ENCODE peak calls at places on chromosome 18, in nine cellular contexts. P is erythroblast, G is lower leg skin, Y is IMR-90, I is ovary, B is GM12878, D is H54, J is heart left ventricle, U is esophagus squamous epithelium. X is an unnamed sample.

GRCh38 chr18:74800098-74800497 is 202.4 kb downstream of the ZNF407 start:
- DNase-seq in P (no peak), G (no peak), Y (no peak), I (no peak), B (no peak), D (no peak), J (no peak), U (no peak), X (no peak)

GRCh38 chr18:22214731-22215528 is 45.5 kb downstream of the GATA6 start:
- DNase-seq in P (no peak), G (no peak), Y (peak; percentile 57), I (no peak), B (no peak), D (peak; percentile 9), J (no peak), U (no peak), X (no peak)

GRCh38 chr18:26549486-26550435 is 1.4 kb upstream of the KCTD1 start:
- DNase-seq in P (peak; percentile 33), G (peak; percentile 24), Y (peak; percentile 38), I (peak; percentile 80), B (no peak), D (peak; percentile 73), J (peak; percentile 78), U (no peak), X (peak; percentile 64)

GRCh38 chr18:76546282-76546572 is 51.2 kb upstream of the ZNF516 start:
- DNase-seq in P (no peak), G (no peak), Y (no peak), I (no peak), B (no peak), D (no peak), J (no peak), U (no peak), X (no peak)

GRCh38 chr18:8117008-8117376 is 492.2 kb upstream of the RAB12 start:
- DNase-seq in P (no peak), G (no peak), Y (peak; percentile 51), I (no peak), B (no peak), D (no peak), J (no peak), U (no peak), X (no peak)

GRCh38 chr18:62245699-62246098 is 58.6 kb downstream of the RELCH start:
- DNase-seq in P (no peak), G (no peak), Y (no peak), I (no peak), B (no peak), D (no peak), J (no peak), U (no peak), X (no peak)

GRCh38 chr18:71998547-71998946 is 545.6 kb downstream of the CBLN2 start:
- DNase-seq in P (no peak), G (no peak), Y (no peak), I (no peak), B (no peak), D (no peak), J (no peak), U (no peak), X (peak; percentile 21)

GRCh38 chr18:26656944-26657536 is 108.7 kb upstream of the KCTD1 start:
- DNase-seq in P (peak; percentile 15), G (peak; percentile 43), Y (peak; percentile 36), I (peak; percentile 88), B (no peak), D (peak; percentile 27), J (peak; percentile 91), U (no peak), X (peak; percentile 88)

GRCh38 chr18:59357928-59358327 is 1.1 kb downstream of the LMAN1 start:
- DNase-seq in P (peak; percentile 92), G (no peak), Y (peak; percentile 92), I (no peak), B (no peak), D (peak; percentile 6), J (no peak), U (no peak), X (no peak)

GRCh38 chr18:69622961-69623360 is 222.3 kb downstream of the DOK6 start:
- DNase-seq in P (no peak), G (no peak), Y (no peak), I (no peak), B (no peak), D (no peak), J (no peak), U (no peak), X (no peak)

GRCh38 chr18:10035306-10035991 is 121.6 kb downstream of the VAPA start:
- DNase-seq in P (no peak), G (no peak), Y (no peak), I (no peak), B (no peak), D (no peak), J (no peak), U (no peak), X (no peak)

GRCh38 chr18:71784777-71785176 is 759.4 kb downstream of the CBLN2 start:
- DNase-seq in P (peak; percentile 41), G (no peak), Y (no peak), I (no peak), B (no peak), D (no peak), J (no peak), U (no peak), X (no peak)

GRCh38 chr18:59907172-59907571 is 7.4 kb downstream of the PMAIP1 start:
- DNase-seq in P (no peak), G (no peak), Y (no peak), I (no peak), B (no peak), D (no peak), J (no peak), U (no peak), X (no peak)

GRCh38 chr18:21242141-21243040 is at the start of gene GREB1L:
- DNase-seq in P (peak; percentile 18), G (peak; percentile 14), Y (no peak), I (peak; percentile 90), B (no peak), D (peak; percentile 61), J (peak; percentile 78), U (no peak), X (peak; percentile 87)

GRCh38 chr18:5137261-5137660 is 59.8 kb downstream of the AKAIN1 start:
- DNase-seq in P (no peak), G (no peak), Y (no peak), I (no peak), B (no peak), D (no peak), J (no peak), U (no peak), X (no peak)

GRCh38 chr18:74951165-74951760 is 257.7 kb downstream of the PTGR3 start:
- DNase-seq in P (no peak), G (no peak), Y (peak; percentile 99), I (peak; percentile 65), B (peak; percentile 59), D (peak; percentile 1), J (no peak), U (no peak), X (no peak)

GRCh38 chr18:25279961-25280360 is 72.0 kb downstream of the ZNF521 start:
- DNase-seq in P (no peak), G (no peak), Y (no peak), I (no peak), B (no peak), D (no peak), J (no peak), U (no peak), X (no peak)

GRCh38 chr18:22345733-22346132 is 72.0 kb downstream of the CTAGE1 start:
- DNase-seq in P (no peak), G (no peak), Y (peak; percentile 23), I (peak; percentile 58), B (no peak), D (no peak), J (no peak), U (no peak), X (peak; percentile 59)

GRCh38 chr18:75199327-75199726 is 9.6 kb downstream of the PTGR3 start:
- DNase-seq in P (no peak), G (no peak), Y (peak; percentile 13), I (no peak), B (no peak), D (no peak), J (no peak), U (no peak), X (no peak)

GRCh38 chr18:55322176-55322735 is 265.7 kb downstream of the TCF4 start:
- DNase-seq in P (peak; percentile 88), G (peak; percentile 79), Y (peak; percentile 96), I (peak; percentile 85), B (peak; percentile 74), D (no peak), J (peak; percentile 89), U (no peak), X (peak; percentile 62)
- TF ChIP-seq POLR2A in P (no peak), G (peak; percentile 13), Y (peak; percentile 21), I (peak; percentile 45), B (peak; percentile 80), D (no peak), J (no peak), U (peak; percentile 68), X (peak; percentile 21)

DNA sequence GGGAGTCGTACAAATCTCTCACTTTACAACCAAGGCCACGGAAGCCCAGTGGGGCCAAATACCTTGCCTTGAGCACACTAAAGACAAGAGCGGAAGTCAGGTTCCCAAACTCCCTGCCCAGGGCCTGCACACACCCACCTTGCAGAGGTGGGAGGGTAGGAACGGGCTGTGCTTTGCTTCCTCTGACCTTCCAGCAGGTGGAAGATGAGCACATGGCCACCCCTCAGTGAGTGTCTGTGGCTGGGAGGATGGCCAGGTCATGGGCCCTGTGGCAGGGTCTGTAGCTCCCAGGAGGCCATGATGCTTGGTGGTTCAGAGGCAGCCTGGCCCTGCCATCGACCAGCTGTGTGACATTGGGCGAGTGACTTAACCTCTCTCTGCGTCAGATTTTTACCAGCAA is 218.2 kb downstream of the ZBTB7C start:
- DNase-seq in P (no peak), G (no peak), Y (no peak), I (no peak), B (no peak), D (no peak), J (no peak), U (no peak), X (no peak)
- TF ChIP-seq POLR2A in P (no peak), G (no peak), Y (no peak), I (no peak), B (no peak), D (no peak), J (no peak), U (no peak), X (no peak)

DNA sequence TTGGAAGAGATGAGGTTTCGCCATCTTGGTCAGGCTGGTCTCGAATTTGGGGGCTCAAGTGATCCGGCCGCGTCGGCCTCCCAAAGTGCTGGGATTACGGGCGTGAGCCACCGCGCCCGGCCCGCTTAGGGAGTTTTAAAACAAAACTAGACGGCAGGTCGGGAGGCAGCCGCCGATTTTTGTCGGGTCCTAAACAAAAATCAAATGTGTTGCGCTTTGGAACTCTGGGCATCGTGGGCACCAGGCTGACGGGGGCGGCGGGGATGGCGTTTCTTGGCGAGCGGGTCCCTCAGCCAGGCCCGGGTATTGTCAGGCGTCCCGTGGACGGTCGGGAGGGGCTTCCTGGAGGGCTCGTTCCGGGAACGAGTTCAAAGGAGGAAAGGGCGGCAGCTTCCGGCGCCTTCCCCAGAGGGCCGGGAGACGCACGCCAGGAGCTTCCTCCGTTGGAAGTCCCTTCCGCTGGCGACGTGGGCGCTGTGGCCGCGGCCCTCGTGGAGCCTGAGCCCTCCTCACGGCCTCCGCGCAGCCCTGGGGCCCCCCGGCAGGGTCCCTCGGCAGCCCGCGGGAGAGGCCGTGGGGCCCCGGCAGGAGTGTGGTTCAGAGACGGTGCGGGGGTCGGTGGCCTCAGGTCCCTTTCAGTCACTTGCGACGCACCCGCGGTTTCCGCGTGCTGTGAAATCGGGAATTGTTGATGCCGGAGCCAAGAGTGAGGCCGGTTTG is 59.2 kb downstream of the EMILIN2 start:
- DNase-seq in P (peak; percentile 65), G (peak; percentile 54), Y (no peak), I (peak; percentile 87), B (no peak), D (no peak), J (peak; percentile 89), U (no peak), X (peak; percentile 58)
- TF ChIP-seq POLR2A in P (peak; percentile 36), G (no peak), Y (no peak), I (peak; percentile 64), B (peak; percentile 76), D (no peak), J (no peak), U (peak; percentile 48), X (peak; percentile 38)

GRCh38 chr18:12430137-12430990 is 22.6 kb downstream of the PRELID3A start:
- DNase-seq in P (no peak), G (no peak), Y (no peak), I (no peak), B (no peak), D (no peak), J (no peak), U (no peak), X (no peak)
- TF ChIP-seq POLR2A in P (no peak), G (no peak), Y (no peak), I (no peak), B (no peak), D (no peak), J (no peak), U (no peak), X (no peak)

X was measured in right lobe of liver.